ENCODE peak calls at places on chromosomes 11 and 22, in five cellular contexts. W is left ventricle myocardium superior; U is sigmoid colon; D is activated T-cell treated with anti-CD3 and anti-CD28 coated beads, Interleukin-2, amount 50 U/mL, for 1 hour; G is posterior cingulate gyrus. Y is an unnamed sample.

GRCh38 chr11:44207292-44207691 is 102.6 kb downstream of the ALX4 start:
- DNase-seq in G (no peak), U (no peak), D (no peak), W (no peak), Y (no peak)

GRCh38 chr11:71418643-71419042 is 29.6 kb downstream of the DHCR7 start:
- DNase-seq in D (no peak), W (no peak), U (no peak), G (peak; percentile 33), Y (no peak)

GRCh38 chr22:20033045-20033706 is 12.3 kb downstream of the TANGO2 start:
- DNase-seq in D (no peak), G (peak; percentile 65), U (no peak), W (peak; percentile 85), Y (no peak)

GRCh38 chr22:18029686-18030267 is 5.4 kb upstream of the MICAL3 start:
- DNase-seq in U (no peak), G (no peak), D (no peak), W (no peak), Y (no peak)

GRCh38 chr11:85756401-85757200 is 54.3 kb downstream of the SYTL2 start:
- DNase-seq in G (no peak), W (no peak), D (no peak), U (no peak), Y (no peak)

GRCh38 chr22:47059701-47060161 is 297.3 kb downstream of the TBC1D22A start:
- DNase-seq in D (no peak), G (no peak), U (peak; percentile 69), W (peak; percentile 12), Y (no peak)

GRCh38 chr11:45213717-45214116 is 67.3 kb downstream of the PRDM11 start:
- DNase-seq in D (no peak), G (no peak), U (peak; percentile 27), W (no peak), Y (no peak)

GRCh38 chr22:38843716-38844660 is at the start of gene NPTXR:
- DNase-seq in G (peak; percentile 70), D (peak; percentile 64), U (no peak), W (peak; percentile 78), Y (no peak)

GRCh38 chr22:49298834-49299750 is 528.6 kb downstream of the BRD1 start:
- DNase-seq in D (no peak), G (no peak), U (no peak), W (no peak), Y (no peak)

GRCh38 chr22:30399718-30400117 is 2.9 kb downstream of the SEC14L2 start:
- DNase-seq in W (no peak), D (no peak), U (no peak), G (no peak), Y (no peak)

GRCh38 chr22:38201718-38202436 is at the start of gene MAFF:
- DNase-seq in D (peak; percentile 89), G (peak; percentile 90), W (peak; percentile 98), U (peak; percentile 99), Y (peak; percentile 98)

GRCh38 chr22:40960137-40960536 is 9.0 kb downstream of the RBX1 start:
- DNase-seq in G (no peak), D (no peak), U (no peak), W (no peak), Y (peak; percentile 9)

GRCh38 chr11:129141748-129142475 is 50.2 kb downstream of the ARHGAP32 start:
- DNase-seq in U (no peak), D (no peak), W (no peak), G (no peak), Y (no peak)

GRCh38 chr11:104823638-104824037 is 74.6 kb downstream of the CASP12 start:
- DNase-seq in W (no peak), U (no peak), D (no peak), G (no peak), Y (peak; percentile 25)

GRCh38 chr11:76781861-76782500 is 1.2 kb upstream of the TSKU start:
- DNase-seq in U (no peak), W (no peak), D (no peak), G (no peak), Y (no peak)

GRCh38 chr22:41223535-41223934 is 17.2 kb downstream of the CHADL start:
- DNase-seq in D (no peak), G (no peak), W (no peak), U (no peak), Y (no peak)